ENCODE peak calls at places on chromosomes 7 and 10, in ten cellular contexts. A, B, Z, Q, T, U, G, L, D and E are unnamed samples.

GRCh38 chr7:5393748-5394147 is 29.9 kb downstream of the TNRC18 start:
- DNase-seq in G (no peak), D (no peak), U (no peak), L (no peak), B (no peak), Z (no peak), A (no peak), Q (no peak), T (no peak), E (peak; percentile 13)

GRCh38 chr7:46581276-46581675 is 660.2 kb upstream of the IGFBP3 start:
- DNase-seq in T (no peak), A (no peak), Q (no peak), U (no peak), L (no peak), B (no peak), D (no peak), Z (no peak), G (no peak), E (no peak)

GRCh38 chr10:132708441-132708840 is 77.5 kb downstream of the NKX6-2 start:
- DNase-seq in T (no peak), B (no peak), U (no peak), L (no peak), G (no peak), D (no peak), Q (no peak), A (no peak), Z (no peak), E (no peak)

GRCh38 chr10:132145521-132146185 is 41.1 kb upstream of the DPYSL4 start:
- DNase-seq in A (no peak), Z (no peak), D (no peak), G (no peak), U (no peak), Q (no peak), L (no peak), B (no peak), T (no peak), E (no peak)

GRCh38 chr10:109429956-109430760 is 493.2 kb downstream of the XPNPEP1 start:
- DNase-seq in T (no peak), L (no peak), Z (no peak), D (no peak), B (no peak), G (no peak), Q (no peak), U (no peak), A (no peak), E (no peak)

GRCh38 chr7:2043316-2044039 is 189.3 kb downstream of the MAD1L1 start:
- DNase-seq in D (peak; percentile 18), Z (no peak), L (no peak), B (no peak), G (no peak), T (no peak), Q (no peak), A (no peak), U (no peak), E (no peak)

GRCh38 chr10:23391817-23392216 is 47.1 kb upstream of the OTUD1 start:
- DNase-seq in D (no peak), U (no peak), Z (no peak), L (no peak), B (no peak), A (no peak), G (no peak), Q (peak; percentile 52), T (no peak), E (no peak)

GRCh38 chr10:124033887-124034218 is 59.5 kb downstream of the CHST15 start:
- DNase-seq in T (no peak), U (no peak), D (no peak), Q (no peak), Z (no peak), L (peak; percentile 59), B (no peak), A (no peak), G (no peak), E (no peak)

GRCh38 chr7:2516194-2516555 is 3.4 kb upstream of the LFNG start:
- DNase-seq in Q (no peak), G (no peak), A (no peak), U (no peak), Z (no peak), D (no peak), T (no peak), L (no peak), B (no peak), E (no peak)

GRCh38 chr7:40866601-40867000 is 731.8 kb downstream of the SUGCT start:
- DNase-seq in B (no peak), L (no peak), A (no peak), D (no peak), Q (no peak), U (no peak), T (no peak), Z (no peak), G (no peak), E (no peak)

GRCh38 chr7:51731086-51731485 is 414.5 kb upstream of the COBL start:
- DNase-seq in T (no peak), B (no peak), D (no peak), U (no peak), G (no peak), A (no peak), Q (no peak), Z (no peak), L (no peak), E (no peak)

GRCh38 chr10:120392245-120392644 is 64.8 kb upstream of the PLPP4 start:
- DNase-seq in T (no peak), U (no peak), D (no peak), Q (no peak), Z (no peak), B (no peak), A (no peak), L (no peak), G (no peak), E (no peak)

GRCh38 chr10:91210435-91210834 is 10.0 kb upstream of the PCGF5 start:
- DNase-seq in U (no peak), B (no peak), T (no peak), A (no peak), Z (no peak), D (no peak), G (peak; percentile 71), L (no peak), Q (no peak), E (no peak)

GRCh38 chr10:93873427-93874115 is 20.2 kb upstream of the SLC35G1 start:
- DNase-seq in U (no peak), L (no peak), D (no peak), A (no peak), T (no peak), Z (no peak), B (no peak), G (no peak), Q (no peak), E (no peak)

GRCh38 chr10:115827180-115827579 is 445.8 kb downstream of the GFRA1 start:
- DNase-seq in Q (no peak), G (no peak), A (no peak), Z (no peak), D (no peak), U (no peak), T (no peak), L (no peak), B (no peak), E (no peak)

GRCh38 chr7:27863866-27864265 is 123.9 kb downstream of the TAX1BP1 start:
- DNase-seq in Z (no peak), B (no peak), T (no peak), A (no peak), L (no peak), Q (no peak), G (no peak), U (no peak), D (no peak), E (peak; percentile 41)

GRCh38 chr7:151125459-151125834 is 39.2 kb downstream of the AGAP3 start:
- DNase-seq in B (no peak), L (peak; percentile 61), D (no peak), U (no peak), Z (no peak), T (no peak), G (peak; percentile 31), A (no peak), Q (no peak), E (no peak)

GRCh38 chr7:34333184-34333583 is 324.8 kb upstream of the NPSR1 start:
- DNase-seq in Z (no peak), G (no peak), A (no peak), Q (no peak), T (no peak), D (no peak), U (no peak), L (no peak), B (no peak), E (no peak)

GRCh38 chr7:23216021-23216420 is 30.6 kb upstream of the GPNMB start:
- DNase-seq in L (peak; percentile 31), U (no peak), G (peak; percentile 70), D (no peak), Z (no peak), Q (peak; percentile 87), T (no peak), B (no peak), A (no peak), E (no peak)

GRCh38 chr10:45425628-45426563 is 51.9 kb downstream of the ALOX5 start:
- DNase-seq in A (no peak), B (no peak), D (no peak), Z (no peak), T (no peak), L (no peak), Q (peak; percentile 32), U (no peak), G (peak; percentile 73), E (peak; percentile 75)

GRCh38 chr7:75878769-75879596 is at the start of gene RHBDD2:
- DNase-seq in A (peak; percentile 95), G (peak; percentile 97), T (peak; percentile 97), L (peak; percentile 97), D (peak; percentile 98), Z (peak; percentile 96), B (peak; percentile 96), U (peak; percentile 91), Q (peak; percentile 85), E (peak; percentile 76)